ENCODE peak calls at places on chromosomes 2 and 18, in eight cellular contexts. B is PC-9, S is SK-N-SH, J is PC-3, X is HCT116, D is GM23338, K is MM.1S, N is OCI-LY7. I is an unnamed sample. For H3K9me2 and H3K4me1, the result is how much of the 10 kb centered on the place peaks cover.

GRCh38 chr2:74658516-74658915 is 4.5 kb downstream of the SEMA4F start:
- DNase-seq in B (no peak), J (peak), K (no peak), N (no peak), S (no peak), X (no peak), D (no peak), I (no peak)

GRCh38 chr2:127348421-127349000 is 39.3 kb downstream of the MAP3K2 start:
- DNase-seq in J (no peak), K (no peak), D (no peak), X (no peak), B (no peak), N (peak), S (no peak), I (no peak)

GRCh38 chr18:59308201-59309014 is 10.0 kb downstream of the CPLX4 start:
- DNase-seq in X (peak), K (peak), N (peak), J (peak), B (peak), S (peak), D (peak), I (peak)

GRCh38 chr2:111178730-111179405 is 58.2 kb downstream of the BCL2L11 start:
- DNase-seq in D (no peak), K (no peak), N (no peak), X (no peak), B (no peak), J (peak), S (no peak), I (peak)

GRCh38 chr18:23585007-23585871 is 1.1 kb downstream of the NPC1 start:
- DNase-seq in B (peak), X (no peak), S (peak), K (peak), J (peak), D (peak), N (peak), I (peak)

GRCh38 chr2:186554450-186554849 is 35.4 kb upstream of the ITGAV start:
- DNase-seq in J (no peak), D (no peak), N (no peak), X (no peak), K (no peak), B (no peak), S (no peak), I (no peak)

GRCh38 chr2:16664052-16664731 is 1.4 kb downstream of the CYRIA start:
- DNase-seq in K (no peak), S (peak), B (no peak), J (no peak), D (peak), X (no peak), N (peak), I (peak)

GRCh38 chr2:33136570-33136969 is 189.8 kb downstream of the LTBP1 start:
- DNase-seq in B (no peak), D (no peak), J (no peak), S (no peak), K (no peak), N (no peak), X (no peak), I (no peak)

GRCh38 chr18:23244431-23244830 is 109.1 kb downstream of the CABLES1 start:
- DNase-seq in S (peak), K (no peak), D (no peak), B (no peak), X (no peak), J (no peak), N (no peak), I (no peak)

GRCh38 chr18:10313016-10313342 is 141.5 kb upstream of the APCDD1 start:
- DNase-seq in X (no peak), D (no peak), J (no peak), B (no peak), S (no peak), K (no peak), N (no peak), I (no peak)

GRCh38 chr2:18047114-18047695 is 168.7 kb downstream of the KCNS3 start:
- DNase-seq in K (peak), S (no peak), N (no peak), D (no peak), X (no peak), J (no peak), B (no peak), I (no peak)

GRCh38 chr2:238967978-238968360 is 120.1 kb downstream of the TWIST2 start:
- DNase-seq in J (no peak), N (no peak), D (no peak), S (no peak), K (no peak), X (no peak), B (no peak), I (no peak)

GRCh38 chr18:49123431-49123830 is 172.7 kb upstream of the SMAD7 start:
- DNase-seq in B (no peak), D (no peak), K (no peak), J (no peak), X (no peak), S (no peak), N (no peak), I (no peak)

GRCh38 chr2:215960825-215961224 is 52.5 kb downstream of the MREG start:
- DNase-seq in S (no peak), B (no peak), J (no peak), X (no peak), K (no peak), N (no peak), D (no peak), I (no peak)

GRCh38 chr18:2147866-2148265 is 423.4 kb downstream of the METTL4 start:
- DNase-seq in D (no peak), X (no peak), B (no peak), N (no peak), S (no peak), K (no peak), J (peak), I (peak)

GRCh38 chr2:230779141-230779523 is 66.5 kb downstream of the CAB39 start:
- DNase-seq in X (no peak), K (no peak), D (no peak), N (no peak), S (no peak), B (no peak), J (no peak), I (no peak)
- H3K9me2 ChIP-seq in X (under half), K (under half), D (under half), N (under half), S (under half), B (under half), J (under half), I (under half)

DNA sequence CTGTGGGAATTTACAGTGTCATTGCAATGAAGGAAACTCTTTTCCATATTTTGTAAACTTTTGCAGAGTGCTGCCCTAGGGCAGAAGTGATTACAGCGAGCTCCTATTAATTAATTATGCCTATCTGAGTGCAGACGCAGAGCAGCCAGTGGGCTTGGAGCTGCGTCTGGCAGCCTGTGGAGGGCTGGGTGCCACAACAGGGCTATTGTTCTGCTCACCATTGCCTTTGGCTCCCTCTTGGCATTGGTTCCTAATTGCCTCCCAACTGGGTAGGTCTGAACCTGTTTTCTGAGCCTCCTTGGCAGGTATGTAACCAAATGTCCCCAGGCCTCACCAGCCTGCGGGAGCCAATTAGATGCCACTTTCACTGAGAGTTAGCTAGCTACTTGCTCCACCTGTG is 25.6 kb upstream of the ITGB6 start:
- DNase-seq in S (peak), J (peak), D (no peak), B (peak), X (no peak), N (no peak), K (no peak), I (no peak)
- H3K4me1 ChIP-seq in S (half or more), J (half or more), D (under half), B (half or more), X (half or more), N (under half), K (under half), I (half or more)

GRCh38 chr2:40210968-40211353 is 240.9 kb downstream of the SLC8A1 start:
- DNase-seq in X (no peak), J (no peak), D (no peak), K (no peak), B (no peak), S (no peak), N (no peak), I (no peak)

GRCh38 chr2:40209728-40210127 is 242.2 kb downstream of the SLC8A1 start:
- DNase-seq in J (no peak), S (no peak), X (no peak), D (no peak), B (no peak), N (no peak), K (no peak), I (no peak)

GRCh38 chr2:40210344-40210967 is 241.4 kb downstream of the SLC8A1 start:
- DNase-seq in J (no peak), D (no peak), S (no peak), K (no peak), N (no peak), X (no peak), B (no peak), I (no peak)

GRCh38 chr2:40213616-40214015 is 238.3 kb downstream of the SLC8A1 start:
- DNase-seq in N (no peak), K (no peak), J (no peak), B (no peak), X (no peak), S (no peak), D (no peak), I (no peak)

DNA sequence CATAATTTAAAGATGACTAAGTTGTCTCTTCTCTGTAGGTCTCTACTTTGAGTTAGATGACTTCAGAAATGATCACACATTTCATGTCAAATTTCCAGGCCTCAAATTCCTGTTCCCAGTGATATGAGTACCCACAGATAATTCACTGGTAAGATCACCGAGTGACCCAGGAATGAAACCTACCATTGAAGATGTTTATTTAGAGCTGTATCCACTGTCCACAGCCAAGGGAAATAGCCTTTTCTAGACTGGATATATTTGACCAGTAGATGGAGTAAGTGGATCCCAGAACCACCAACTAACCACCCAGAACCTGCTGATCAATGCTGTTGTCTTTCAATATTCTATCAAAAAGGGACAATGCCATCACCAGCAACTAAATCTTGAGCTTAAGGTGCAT is 238.8 kb downstream of the SLC8A1 start:
- DNase-seq in B (no peak), N (no peak), D (peak), J (peak), S (no peak), X (no peak), K (no peak), I (no peak)
- TF ChIP-seq CTCF in B (peak), N (peak), D (peak), J (peak), S (peak), X (peak), K (peak), I (peak)

GRCh38 chr18:46810481-46811000 is 53.7 kb upstream of the ST8SIA5 start:
- DNase-seq in D (peak), X (no peak), K (no peak), B (no peak), J (no peak), N (no peak), S (no peak), I (no peak)
- H3K9me2 ChIP-seq in D (under half), X (under half), K (under half), B (under half), J (under half), N (under half), S (under half), I (under half)

GRCh38 chr2:86441789-86442641 is 844 bp downstream of the KDM3A start:
- DNase-seq in X (no peak), D (peak), B (peak), S (peak), N (peak), J (peak), K (peak), I (peak)

GRCh38 chr2:86441392-86441788 is 219 bp downstream of the KDM3A start:
- DNase-seq in X (no peak), B (no peak), N (no peak), S (no peak), K (no peak), D (peak), J (no peak), I (no peak)

GRCh38 chr2:86442642-86443005 is 1.5 kb downstream of the KDM3A start:
- DNase-seq in X (peak), B (peak), D (peak), K (peak), N (peak), J (peak), S (peak), I (peak)

GRCh38 chr2:86445436-86445835 is 4.3 kb downstream of the KDM3A start:
- DNase-seq in D (no peak), K (peak), B (no peak), X (no peak), J (no peak), S (no peak), N (no peak), I (no peak)

DNA sequence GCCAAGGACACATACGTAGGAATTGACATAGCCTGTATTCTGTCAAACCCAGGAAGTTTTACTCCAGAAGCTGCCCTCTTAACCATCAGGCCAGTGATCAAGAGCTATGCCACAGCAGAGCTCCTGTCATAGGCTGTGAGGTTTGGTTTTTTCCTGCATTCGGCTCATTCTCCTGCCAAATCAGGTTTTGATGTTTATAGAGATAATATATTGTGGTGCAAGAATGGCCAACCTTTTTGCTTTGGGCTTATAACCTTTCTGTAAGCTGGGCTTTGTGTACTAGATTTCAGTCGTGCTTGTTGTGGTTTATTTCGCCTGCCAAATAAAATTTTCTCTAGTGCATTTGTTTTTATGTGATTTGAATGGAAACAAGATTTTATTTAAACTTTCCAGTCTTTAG is 2.4 kb downstream of the KDM3A start:
- DNase-seq in B (no peak), D (no peak), K (no peak), N (no peak), S (no peak), X (no peak), J (no peak), I (no peak)
- H3K4me1 ChIP-seq in B (under half), D (under half), K (under half), N (under half), S (under half), X (under half), J (under half), I (under half)

GRCh38 chr2:102703305-102703704 is 58.5 kb upstream of the TMEM182 start:
- DNase-seq in B (no peak), X (no peak), N (no peak), J (no peak), D (no peak), K (no peak), S (no peak), I (no peak)

GRCh38 chr2:102698369-102699111 is 63.3 kb upstream of the TMEM182 start:
- DNase-seq in K (no peak), B (no peak), D (no peak), X (no peak), J (peak), N (no peak), S (no peak), I (peak)

GRCh38 chr2:102707796-102708713 is 53.8 kb upstream of the TMEM182 start:
- DNase-seq in N (no peak), X (no peak), B (no peak), J (no peak), S (no peak), K (no peak), D (peak), I (no peak)

GRCh38 chr2:102704531-102704930 is 57.3 kb upstream of the TMEM182 start:
- DNase-seq in J (no peak), D (peak), K (no peak), N (no peak), X (no peak), S (no peak), B (no peak), I (peak)

GRCh38 chr2:102703748-102704147 is 58.1 kb upstream of the TMEM182 start:
- DNase-seq in K (peak), X (peak), B (no peak), S (no peak), D (peak), N (peak), J (peak), I (peak)
- TF ChIP-seq CTCF in K (peak), X (peak), B (peak), S (peak), D (peak), N (peak), J (peak), I (peak)

GRCh38 chr2:46386763-46387162 is 89.6 kb downstream of the EPAS1 start:
- DNase-seq in B (no peak), D (no peak), K (no peak), X (no peak), J (no peak), N (no peak), S (no peak), I (no peak)
- H3K9me2 ChIP-seq in B (under half), D (under half), K (under half), X (under half), J (under half), N (under half), S (under half), I (under half)

GRCh38 chr2:173050684-173051083 is 25.0 kb upstream of the MAP3K20 start:
- DNase-seq in X (no peak), N (no peak), J (peak), D (no peak), K (no peak), S (no peak), B (no peak), I (no peak)

GRCh38 chr2:173051463-173051862 is 24.2 kb upstream of the MAP3K20 start:
- DNase-seq in B (no peak), N (no peak), K (no peak), J (peak), S (no peak), X (no peak), D (no peak), I (no peak)

GRCh38 chr2:173048901-173049661 is 26.6 kb upstream of the MAP3K20 start:
- DNase-seq in B (peak), N (no peak), K (no peak), X (peak), S (no peak), J (peak), D (no peak), I (peak)

GRCh38 chr2:173049732-173050314 is 25.8 kb upstream of the MAP3K20 start:
- DNase-seq in K (no peak), D (no peak), B (no peak), S (no peak), X (no peak), J (no peak), N (no peak), I (no peak)

DNA sequence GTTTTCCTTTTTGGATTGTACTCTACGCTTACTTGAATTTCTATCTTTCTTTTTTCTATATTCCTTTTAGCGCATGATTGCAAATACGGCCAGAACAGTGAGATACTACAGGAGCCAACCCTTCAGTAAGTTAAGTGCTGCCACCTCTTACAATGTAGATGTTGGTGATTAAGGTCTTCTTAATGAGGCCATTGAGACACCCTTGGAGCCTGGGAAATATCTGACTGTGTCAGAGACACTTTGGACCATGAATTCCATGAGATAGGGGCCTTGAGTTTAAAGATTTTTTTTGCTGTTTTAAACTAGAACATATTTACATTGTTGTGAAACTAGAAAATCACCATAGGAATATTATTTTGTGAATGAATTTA is 27.1 kb upstream of the MAP3K20 start:
- DNase-seq in D (no peak), J (no peak), B (no peak), S (no peak), K (no peak), N (no peak), X (no peak), I (peak)
- H3K4me1 ChIP-seq in D (under half), J (half or more), B (half or more), S (under half), K (under half), N (under half), X (under half), I (under half)

DNA sequence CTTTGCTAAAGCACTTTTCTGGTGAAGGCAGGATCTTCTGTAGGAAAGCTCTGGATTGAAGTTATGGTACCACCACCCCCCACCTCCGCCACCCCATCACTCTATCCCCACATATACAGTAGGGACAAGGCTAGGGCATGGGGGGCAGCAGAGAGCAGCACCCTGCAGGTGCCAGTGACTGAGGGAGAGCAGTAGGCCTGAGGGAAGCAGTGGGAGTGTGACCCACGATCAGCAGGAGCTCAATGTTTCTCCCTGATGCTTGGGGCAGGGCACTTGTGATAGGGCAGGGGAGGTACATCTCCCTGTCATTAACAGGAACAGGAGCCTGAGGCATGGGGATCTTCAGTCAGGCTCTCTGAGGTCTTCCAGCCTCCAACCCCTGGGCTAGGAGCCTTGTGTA is 121.6 kb downstream of the ZFP36L2 start:
- DNase-seq in D (no peak), B (no peak), N (no peak), K (no peak), J (no peak), S (no peak), X (no peak), I (no peak)
- TF ChIP-seq CTCF in D (no peak), B (no peak), N (peak), K (no peak), J (no peak), S (no peak), X (no peak), I (no peak)

GRCh38 chr18:54229660-54230059 is 5.2 kb upstream of the MBD2 start:
- DNase-seq in B (no peak), J (no peak), K (no peak), X (no peak), N (no peak), D (no peak), S (no peak), I (no peak)

GRCh38 chr18:54233228-54233625 is 8.8 kb upstream of the MBD2 start:
- DNase-seq in K (no peak), J (no peak), S (no peak), N (no peak), B (no peak), X (no peak), D (no peak), I (no peak)

GRCh38 chr18:54235871-54236270 is 11.4 kb upstream of the MBD2 start:
- DNase-seq in K (no peak), X (no peak), N (no peak), D (no peak), J (no peak), B (no peak), S (no peak), I (no peak)

GRCh38 chr18:54233761-54234160 is 9.3 kb upstream of the MBD2 start:
- DNase-seq in K (no peak), D (no peak), B (no peak), X (no peak), J (no peak), S (no peak), N (no peak), I (no peak)

GRCh38 chr18:54232485-54233227 is 8.2 kb upstream of the MBD2 start:
- DNase-seq in N (no peak), D (peak), J (no peak), S (no peak), X (no peak), B (no peak), K (no peak), I (no peak)
- H3K9me2 ChIP-seq in N (under half), D (under half), J (under half), S (under half), X (under half), B (under half), K (under half), I (under half)

I was measured in hepatocyte.